ENCODE peak calls at places on chromosomes 6 and 20, in six cellular contexts. K is brain microvascular endothelial cell, W is Caco-2, L is smooth muscle cell of the brain vasculature, A is cardiac fibroblast, M is fibroblast of the aortic adventitia. U is an unnamed sample.

GRCh38 chr6:108648186-108648585 is 87.5 kb downstream of the FOXO3 start:
- DNase-seq in A (no peak), L (no peak), M (no peak), K (no peak), W (no peak), U (no peak)

GRCh38 chr6:33620158-33620583 is 951 bp upstream of the ITPR3 start:
- DNase-seq in M (no peak), K (no peak), L (no peak), W (no peak), A (peak; percentile 48), U (peak; percentile 60)

GRCh38 chr6:109381007-109381746 is 1.1 kb downstream of the CD164 start:
- DNase-seq in W (no peak), A (no peak), M (peak; percentile 47), L (no peak), K (no peak), U (peak; percentile 76)

GRCh38 chr20:50083034-50083433 is 29.9 kb downstream of the UBE2V1 start:
- DNase-seq in L (no peak), K (no peak), A (no peak), W (peak; percentile 43), M (no peak), U (no peak)

GRCh38 chr20:12837646-12838045 is 171.1 kb upstream of the SPTLC3 start:
- DNase-seq in W (no peak), K (no peak), L (no peak), A (no peak), M (no peak), U (no peak)

GRCh38 chr20:14865169-14865568 is 527.8 kb upstream of the FLRT3 start:
- DNase-seq in K (no peak), M (no peak), A (no peak), L (no peak), W (no peak), U (no peak)

GRCh38 chr20:61636531-61637116 is 384.6 kb downstream of the CDH4 start:
- DNase-seq in L (no peak), K (no peak), A (no peak), W (no peak), M (no peak), U (no peak)

GRCh38 chr6:22236626-22237414 is 60.0 kb downstream of the PRL start:
- DNase-seq in W (no peak), M (peak; percentile 73), K (peak; percentile 96), L (no peak), A (peak; percentile 53), U (no peak)

GRCh38 chr20:3085571-3086072 is 1.1 kb upstream of the AVP start:
- DNase-seq in M (no peak), L (no peak), K (no peak), A (no peak), W (no peak), U (no peak)

GRCh38 chr20:45368221-45368980 is 5.4 kb downstream of the SYS1 start:
- DNase-seq in M (no peak), L (no peak), K (no peak), W (no peak), A (no peak), U (peak; percentile 95)

GRCh38 chr20:60788070-60788469 is 464.0 kb upstream of the CDH4 start:
- DNase-seq in A (no peak), L (no peak), M (no peak), K (no peak), W (no peak), U (no peak)

GRCh38 chr6:169861431-169862045 is 110.1 kb downstream of the ERMARD start:
- DNase-seq in W (no peak), A (no peak), K (no peak), L (no peak), M (no peak), U (no peak)

GRCh38 chr6:61200444-61200843 is 1085.6 kb downstream of the KHDRBS2 start:
- DNase-seq in L (no peak), K (no peak), W (no peak), A (no peak), M (no peak), U (no peak)

GRCh38 chr6:10719386-10720228 is 3.3 kb upstream of the TMEM14C start:
- DNase-seq in M (peak; percentile 48), W (no peak), K (peak; percentile 14), L (no peak), A (peak; percentile 21), U (peak; percentile 63)

GRCh38 chr20:33291830-33292355 is 8.9 kb downstream of the BPIFB1 start:
- DNase-seq in M (peak; percentile 26), A (peak; percentile 16), L (no peak), K (peak; percentile 4), W (peak; percentile 74), U (peak; percentile 73)

GRCh38 chr6:169274761-169275160 is 21.1 kb upstream of the THBS2 start:
- DNase-seq in M (peak; percentile 37), A (peak; percentile 29), L (no peak), W (no peak), K (no peak), U (no peak)

GRCh38 chr20:2692036-2692885 is at the start of gene EBF4:
- DNase-seq in L (no peak), A (peak; percentile 34), K (no peak), W (peak; percentile 59), M (peak; percentile 6), U (no peak)

GRCh38 chr6:128888444-128889175 is 5.7 kb downstream of the LAMA2 start:
- DNase-seq in M (no peak), K (no peak), A (no peak), L (no peak), W (no peak), U (no peak)

GRCh38 chr6:127031511-127031910 is 87.0 kb upstream of the RSPO3 start:
- DNase-seq in M (no peak), W (no peak), K (no peak), A (no peak), L (no peak), U (no peak)

GRCh38 chr6:38214159-38214558 is 394.6 kb downstream of the ZFAND3 start:
- DNase-seq in K (no peak), L (no peak), W (no peak), M (no peak), A (no peak), U (no peak)

GRCh38 chr6:6219716-6220115 is 100.7 kb downstream of the F13A1 start:
- DNase-seq in W (no peak), L (no peak), A (no peak), K (no peak), M (no peak), U (no peak)

GRCh38 chr6:76840025-76840745 is 623.1 kb downstream of the HTR1B start:
- DNase-seq in A (no peak), M (no peak), W (no peak), L (no peak), K (no peak), U (no peak)

GRCh38 chr6:106886444-106886843 is 88.1 kb downstream of the CD24 start:
- DNase-seq in M (no peak), K (no peak), L (no peak), A (no peak), W (no peak), U (no peak)

GRCh38 chr20:40869416-40870147 is 159.0 kb upstream of the TOP1 start:
- DNase-seq in M (no peak), A (no peak), K (no peak), L (no peak), W (no peak), U (no peak)

GRCh38 chr20:34047010-34047687 is 53.4 kb downstream of the RALY start:
- DNase-seq in L (no peak), K (no peak), W (no peak), A (no peak), M (no peak), U (no peak)

GRCh38 chr20:31547017-31547675 is 32.9 kb downstream of the HM13 start:
- DNase-seq in M (peak; percentile 91), K (peak; percentile 86), L (no peak), W (peak; percentile 85), A (peak; percentile 91), U (peak; percentile 92)

GRCh38 chr6:35601331-35602132 is 87.2 kb downstream of the FKBP5 start:
- DNase-seq in M (peak; percentile 90), W (no peak), K (peak; percentile 91), A (peak; percentile 93), L (peak; percentile 87), U (no peak)

GRCh38 chr20:63273635-63274380 is 1.2 kb downstream of the ARFGAP1 start:
- DNase-seq in W (no peak), K (peak; percentile 84), A (peak; percentile 48), M (peak; percentile 67), L (no peak), U (no peak)

GRCh38 chr6:146433881-146434741 is 109.5 kb upstream of the RAB32 start:
- DNase-seq in W (no peak), L (no peak), A (peak; percentile 17), M (peak; percentile 22), K (no peak), U (no peak)

GRCh38 chr6:88512951-88513350 is 346.8 kb upstream of the CNR1 start:
- DNase-seq in L (no peak), W (no peak), M (no peak), A (no peak), K (no peak), U (no peak)

GRCh38 chr20:62216636-62217566 is 3.2 kb downstream of the HRH3 start:
- DNase-seq in A (no peak), W (no peak), L (no peak), K (no peak), M (no peak), U (peak; percentile 80)

GRCh38 chr6:46510656-46511055 is 19.4 kb upstream of the RCAN2 start:
- DNase-seq in W (no peak), M (peak; percentile 77), K (peak; percentile 90), L (peak; percentile 69), A (peak; percentile 43), U (no peak)

GRCh38 chr20:20612251-20612650 is 100.2 kb downstream of the RALGAPA2 start:
- DNase-seq in A (no peak), K (no peak), W (no peak), M (no peak), L (no peak), U (no peak)